ENCODE peak calls at places on chromosomes 6 and 20, in seven cellular contexts. N is NT2/D1, C is upper lobe of right lung, S is mesendoderm, G is left ventricle myocardium inferior, E is tibial nerve, J is endothelial cell of umbilical vein. H is an unnamed sample. For H3K27me3 and H3K4me1, the result is how much of the 10 kb centered on the place peaks cover.

GRCh38 chr20:10469599-10469998 is 34.5 kb downstream of the SLX4IP start:
- DNase-seq in N (peak), C (no peak), S (peak), G (no peak), E (peak), J (peak), H (peak)

GRCh38 chr6:21200056-21200870 is 393.3 kb upstream of the SOX4 start:
- DNase-seq in N (no peak), C (no peak), S (no peak), G (no peak), E (no peak), J (peak), H (no peak)

GRCh38 chr20:51587145-51587544 is 44.6 kb upstream of the NFATC2 start:
- DNase-seq in N (no peak), C (no peak), S (no peak), G (no peak), E (no peak), J (no peak), H (no peak)

GRCh38 chr6:33853736-33854135 is 49.9 kb upstream of the MLN start:
- DNase-seq in N (no peak), C (no peak), S (no peak), G (no peak), E (no peak), J (no peak), H (no peak)

GRCh38 chr6:30722280-30723112 is 2.3 kb downstream of the TUBB start:
- DNase-seq in N (no peak), C (peak), S (peak), G (peak), E (peak), J (peak), H (peak)

GRCh38 chr6:116390571-116390970 is 19.8 kb downstream of the DSE start:
- DNase-seq in N (no peak), C (no peak), S (no peak), G (no peak), E (no peak), J (no peak), H (no peak)

GRCh38 chr6:40436685-40437604 is 150.2 kb downstream of the LRFN2 start:
- DNase-seq in N (no peak), C (no peak), S (no peak), G (no peak), E (no peak), J (no peak), H (peak)

GRCh38 chr6:26020983-26021349 is 58.4 kb downstream of the TRIM38 start:
- DNase-seq in N (no peak), C (peak), S (no peak), G (peak), E (peak), J (no peak), H (peak)

GRCh38 chr6:1513206-1513605 is 96.5 kb upstream of the FOXC1 start:
- DNase-seq in N (no peak), C (no peak), S (no peak), G (no peak), E (no peak), J (no peak), H (no peak)

GRCh38 chr20:34407962-34408474 is 44.9 kb downstream of the ITCH start:
- DNase-seq in N (no peak), C (no peak), S (no peak), G (no peak), E (no peak), J (no peak), H (peak)

GRCh38 chr6:20211941-20212391 is 303 bp downstream of the MBOAT1 start:
- DNase-seq in N (no peak), C (no peak), S (peak), G (no peak), E (peak), J (no peak), H (no peak)

GRCh38 chr20:17642404-17643269 is 39.4 kb downstream of the RRBP1 start:
- DNase-seq in N (no peak), C (no peak), S (no peak), G (no peak), E (no peak), J (no peak), H (no peak)

GRCh38 chr6:31103136-31103535 is 9.2 kb downstream of the C6orf15 start:
- DNase-seq in N (no peak), C (peak), S (no peak), G (no peak), E (no peak), J (no peak), H (no peak)

GRCh38 chr6:35259946-35260626 is 551 bp downstream of the ZNF76 start:
- DNase-seq in N (no peak), C (peak), S (peak), G (peak), E (peak), J (no peak), H (peak)

GRCh38 chr6:54595844-54596243 is 250.7 kb upstream of the FAM83B start:
- DNase-seq in N (no peak), C (no peak), S (no peak), G (no peak), E (no peak), J (no peak), H (no peak)

GRCh38 chr6:64012351-64013060 is 376.9 kb downstream of the PHF3 start:
- DNase-seq in N (peak), C (no peak), S (peak), G (no peak), E (peak), J (no peak), H (no peak)

GRCh38 chr20:48875914-48876240 is 45.6 kb upstream of the ARFGEF2 start:
- DNase-seq in N (no peak), C (no peak), S (no peak), G (no peak), E (peak), J (no peak), H (no peak)

GRCh38 chr6:3022765-3023662 is 23.3 kb downstream of the NQO2 start:
- DNase-seq in N (no peak), C (no peak), S (peak), G (no peak), E (no peak), J (no peak), H (peak)

GRCh38 chr20:52494244-52494643 is 302.7 kb upstream of the ZFP64 start:
- DNase-seq in N (no peak), C (no peak), S (no peak), G (no peak), E (no peak), J (peak), H (no peak)

GRCh38 chr6:33277663-33278391 is 904 bp downstream of the B3GALT4 start:
- DNase-seq in N (no peak), C (no peak), S (no peak), G (no peak), E (no peak), J (no peak), H (no peak)

GRCh38 chr20:44022464-44022863 is 107.8 kb downstream of the TOX2 start:
- DNase-seq in N (no peak), C (no peak), S (no peak), G (no peak), E (no peak), J (no peak), H (no peak)

GRCh38 chr20:53989401-53989800 is 81.0 kb downstream of the BCAS1 start:
- DNase-seq in N (no peak), C (no peak), S (no peak), G (no peak), E (no peak), J (no peak), H (no peak)

GRCh38 chr6:36840471-36841461 is 1.5 kb upstream of the CPNE5 start:
- DNase-seq in N (no peak), C (no peak), S (peak), G (peak), E (no peak), J (no peak), H (no peak)

GRCh38 chr20:47008842-47009518 is 114.3 kb downstream of the EYA2 start:
- DNase-seq in N (no peak), C (peak), S (no peak), G (no peak), E (no peak), J (no peak), H (no peak)

GRCh38 chr6:144341831-144342527 is 56.8 kb downstream of the UTRN start:
- DNase-seq in N (no peak), C (no peak), S (no peak), G (no peak), E (no peak), J (no peak), H (no peak)

GRCh38 chr6:117206951-117207687 is 58.2 kb upstream of the VGLL2 start:
- DNase-seq in N (no peak), C (no peak), S (peak), G (no peak), E (no peak), J (no peak), H (no peak)

GRCh38 chr6:90286884-90287488 is 9.7 kb downstream of the BACH2 start:
- DNase-seq in N (peak), C (no peak), S (peak), G (no peak), E (no peak), J (peak), H (peak)

GRCh38 chr20:57399587-57400261 is 8.5 kb downstream of the RBM38 start:
- DNase-seq in N (no peak), C (no peak), S (no peak), G (no peak), E (no peak), J (no peak), H (no peak)

GRCh38 chr20:63540417-63541186 is 3.4 kb upstream of the PTK6 start:
- DNase-seq in N (no peak), C (no peak), S (no peak), G (no peak), E (no peak), J (no peak), H (no peak)

GRCh38 chr6:143570147-143570853 is 58.8 kb upstream of the FUCA2 start:
- DNase-seq in N (no peak), C (no peak), S (peak), G (no peak), E (no peak), J (no peak), H (no peak)

GRCh38 chr20:49477200-49477599 is 5.3 kb downstream of the KCNB1 start:
- DNase-seq in N (no peak), C (no peak), S (peak), G (no peak), E (no peak), J (no peak), H (no peak)

GRCh38 chr6:25439368-25439767 is 160.2 kb downstream of the CARMIL1 start:
- DNase-seq in N (no peak), C (no peak), S (no peak), G (no peak), E (no peak), J (no peak), H (no peak)

GRCh38 chr6:11650297-11650696 is 112.7 kb downstream of the TMEM170B start:
- DNase-seq in N (peak), C (no peak), S (peak), G (peak), E (no peak), J (peak), H (no peak)

GRCh38 chr6:149458196-149458595 is 26.6 kb downstream of the ZC3H12D start:
- DNase-seq in N (no peak), C (no peak), S (no peak), G (no peak), E (no peak), J (no peak), H (no peak)

GRCh38 chr20:4470375-4470774 is 251.3 kb upstream of the PRND start:
- DNase-seq in N (no peak), C (no peak), S (no peak), G (no peak), E (no peak), J (no peak), H (no peak)

GRCh38 chr20:40938020-40938419 is 90.6 kb upstream of the TOP1 start:
- DNase-seq in N (no peak), C (no peak), S (peak), G (no peak), E (no peak), J (no peak), H (no peak)

GRCh38 chr6:114355300-114355699 is 12.5 kb upstream of the HS3ST5 start:
- DNase-seq in N (no peak), C (no peak), S (no peak), G (no peak), E (no peak), J (no peak), H (no peak)

DNA sequence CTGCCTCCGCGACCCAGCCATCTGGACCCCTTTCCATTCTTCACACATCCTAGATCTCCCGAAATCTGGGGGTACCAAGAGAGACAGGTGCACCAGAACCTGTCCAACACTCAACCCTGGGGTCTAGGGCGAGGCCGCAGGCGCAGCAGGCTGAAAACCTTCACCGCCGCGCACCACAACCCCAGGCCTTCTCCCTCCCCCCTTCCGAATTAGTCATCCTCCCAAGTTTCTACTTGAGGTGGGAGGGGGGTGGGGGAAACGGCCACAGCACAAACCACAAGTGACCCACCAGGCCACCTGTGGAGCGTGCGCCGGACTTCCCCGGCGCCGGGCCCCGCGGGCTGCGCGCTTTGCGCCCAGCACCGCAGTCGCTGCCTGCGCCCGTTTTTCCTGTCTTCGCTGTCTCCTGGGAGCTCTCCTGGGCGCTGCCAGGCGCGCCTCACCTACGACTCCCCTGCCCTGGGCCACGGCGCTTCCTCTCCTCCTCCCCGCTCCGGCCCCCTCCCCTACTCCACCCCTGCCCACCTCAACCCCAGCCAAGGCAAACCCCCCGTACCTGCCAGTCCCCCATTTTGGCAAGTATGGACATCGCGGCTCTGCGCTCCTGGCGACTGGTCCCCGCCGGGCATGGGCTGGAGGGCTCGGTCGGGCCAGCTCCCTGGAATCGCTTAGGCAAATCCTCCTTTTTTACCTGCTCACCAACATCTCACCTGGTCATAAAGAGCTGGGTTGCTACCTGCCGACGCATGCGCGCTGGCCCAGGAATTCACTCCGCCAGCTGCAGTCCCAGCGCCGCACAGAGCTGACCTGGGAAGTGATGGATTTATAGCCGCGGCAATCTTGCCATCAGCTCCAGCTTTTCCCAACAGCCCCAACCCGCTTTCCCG is 4.2 kb upstream of the TFAP2A start:
- DNase-seq in N (no peak), C (peak), S (peak), G (no peak), E (no peak), J (no peak), H (no peak)
- H3K27me3 ChIP-seq in N (half or more), C (half or more), S (under half), G (half or more), E (half or more), J (half or more), H (under half)

DNA sequence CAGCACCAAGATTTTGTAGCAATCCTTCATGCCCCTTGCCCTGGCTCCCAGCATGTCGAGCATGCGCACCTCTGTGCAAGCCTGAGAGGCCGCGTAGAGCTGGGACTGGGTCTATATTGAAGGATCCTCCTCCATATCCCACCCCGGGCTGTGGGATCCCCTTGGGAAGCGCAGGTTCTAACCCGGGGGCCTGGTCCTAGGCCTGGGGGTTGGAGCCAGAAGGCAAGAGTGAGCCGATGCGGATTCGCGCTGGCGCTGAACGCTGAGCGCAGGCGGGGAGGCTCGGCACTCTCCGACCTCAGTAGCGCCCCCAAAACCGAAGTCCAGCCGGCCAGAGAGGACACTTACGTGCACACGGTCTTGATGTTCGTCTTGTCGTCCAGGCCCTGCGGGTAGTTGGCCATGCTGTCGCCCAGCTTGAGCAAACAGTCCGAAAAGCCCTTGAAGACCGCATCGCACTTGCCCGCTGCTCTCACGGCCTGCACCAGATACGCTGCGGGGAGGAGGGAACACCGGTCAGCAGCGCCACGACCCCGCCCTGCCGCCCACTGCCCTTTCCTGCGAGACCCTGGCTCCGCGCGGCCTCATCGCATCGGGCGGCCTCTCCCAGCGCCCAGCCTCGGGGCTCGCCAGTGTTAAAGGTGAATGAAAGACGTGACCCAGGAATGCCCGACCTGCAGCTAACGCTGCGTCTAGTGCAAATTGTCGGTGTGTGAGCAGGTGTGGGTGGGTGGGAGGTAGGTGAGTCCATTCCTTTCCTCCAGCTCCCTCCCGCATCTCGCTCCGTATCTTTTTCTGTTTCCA is 4.5 kb downstream of the NRN1 start:
- DNase-seq in N (no peak), C (no peak), S (peak), G (no peak), E (no peak), J (no peak), H (no peak)
- H3K4me3 ChIP-seq in N (peak), C (no peak), S (peak), G (peak), E (peak), J (no peak), H (no peak)

GRCh38 chr6:45966797-45967196 is 48.9 kb downstream of the CLIC5 start:
- DNase-seq in N (no peak), C (no peak), S (no peak), G (no peak), E (no peak), J (no peak), H (peak)

GRCh38 chr6:45965787-45966186 is 49.9 kb downstream of the CLIC5 start:
- DNase-seq in N (no peak), C (no peak), S (peak), G (no peak), E (no peak), J (no peak), H (no peak)

GRCh38 chr6:45967363-45967762 is 48.3 kb downstream of the CLIC5 start:
- DNase-seq in N (no peak), C (no peak), S (no peak), G (no peak), E (no peak), J (no peak), H (no peak)

GRCh38 chr6:45965007-45965406 is 50.7 kb downstream of the CLIC5 start:
- DNase-seq in N (no peak), C (no peak), S (no peak), G (no peak), E (no peak), J (no peak), H (no peak)

DNA sequence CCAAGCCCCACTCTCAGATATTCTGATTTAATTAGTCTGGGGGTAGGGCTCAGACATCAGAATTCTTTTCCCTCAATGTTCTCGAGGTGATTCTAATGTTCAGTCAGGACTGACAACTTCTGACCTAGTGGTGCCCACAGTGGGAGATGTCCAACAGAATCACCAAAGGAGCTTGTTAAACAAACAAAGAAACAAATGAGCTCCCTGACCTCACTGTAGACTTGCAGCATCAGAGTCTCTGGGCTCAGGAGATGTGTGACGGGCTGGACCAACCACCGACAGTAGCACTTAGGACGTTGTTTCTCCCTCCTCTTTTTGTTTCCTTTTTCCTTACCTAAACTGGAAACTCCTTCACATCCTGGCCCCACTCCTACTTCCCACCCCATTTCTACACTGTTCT is 49.3 kb downstream of the CLIC5 start:
- DNase-seq in N (no peak), C (no peak), S (no peak), G (no peak), E (no peak), J (no peak), H (no peak)
- H3K4me1 ChIP-seq in N (under half), C (under half), S (under half), G (half or more), E (under half), J (under half), H (under half)

GRCh38 chr20:62475819-62476073 is at the start of gene GATA5:
- DNase-seq in N (no peak), C (no peak), S (no peak), G (no peak), E (no peak), J (no peak), H (no peak)
- H3K27me3 ChIP-seq in N (half or more), C (half or more), S (under half), G (half or more), E (half or more), J (under half), H (under half)

H was measured in small intestine.